ENCODE peak calls at places on chromosomes 6 and 20, in four cellular contexts. U, D, O and Z are unnamed samples.

GRCh38 chr6:82045965-82046756 is 201.4 kb downstream of the IBTK start:
- DNase-seq in U (no peak), O (no peak), D (no peak), Z (no peak)

GRCh38 chr20:32485126-32485769 is 99.9 kb downstream of the NOL4L start:
- DNase-seq in U (peak), D (peak), O (peak), Z (peak)

GRCh38 chr6:134178230-134179044 is 126.0 kb upstream of the SLC2A12 start:
- DNase-seq in O (peak), U (peak), D (peak), Z (peak)

GRCh38 chr20:62823688-62824475 is 7.0 kb downstream of the COL9A3 start:
- DNase-seq in O (no peak), D (no peak), U (no peak), Z (no peak)

GRCh38 chr6:16426241-16426640 is 187.9 kb downstream of the GMPR start:
- DNase-seq in O (no peak), U (no peak), D (no peak), Z (no peak)

GRCh38 chr6:90596967-90597539 is 10.2 kb upstream of the MAP3K7 start:
- DNase-seq in O (no peak), D (no peak), U (no peak), Z (no peak)

GRCh38 chr6:69164564-69165252 is 529.6 kb downstream of the ADGRB3 start:
- DNase-seq in O (no peak), U (no peak), D (no peak), Z (no peak)

GRCh38 chr6:140731741-140732140 is 1357.3 kb upstream of the CITED2 start:
- DNase-seq in D (no peak), O (no peak), U (no peak), Z (no peak)

GRCh38 chr20:40807094-40807623 is 118.1 kb upstream of the MAFB start:
- DNase-seq in O (no peak), U (no peak), D (no peak), Z (no peak)

GRCh38 chr6:101396552-101397173 is 3.2 kb downstream of the GRIK2 start:
- DNase-seq in O (peak), D (no peak), U (peak), Z (no peak)

GRCh38 chr6:156794963-156795362 is 17.8 kb downstream of the ARID1B start:
- DNase-seq in D (no peak), O (no peak), U (no peak), Z (no peak)

GRCh38 chr6:163586888-163587287 is 172.4 kb downstream of the QKI start:
- DNase-seq in U (no peak), D (no peak), O (no peak), Z (no peak)

GRCh38 chr6:35417979-35418661 is 34.0 kb upstream of the FANCE start:
- DNase-seq in U (no peak), O (no peak), D (no peak), Z (no peak)

GRCh38 chr20:42218566-42218965 is 600.4 kb upstream of the CHD6 start:
- DNase-seq in O (no peak), D (no peak), U (no peak), Z (no peak)

GRCh38 chr20:55437778-55438417 is 567.4 kb downstream of the CBLN4 start:
- DNase-seq in O (no peak), U (no peak), D (no peak), Z (no peak)

GRCh38 chr6:3806169-3806922 is 42.8 kb upstream of the FAM50B start:
- DNase-seq in D (no peak), U (no peak), O (peak), Z (no peak)

GRCh38 chr20:48359692-48360337 is 468.0 kb downstream of the PREX1 start:
- DNase-seq in U (peak), O (peak), D (no peak), Z (no peak)

GRCh38 chr6:129605962-129606361 is 104.0 kb downstream of the ARHGAP18 start:
- DNase-seq in U (no peak), O (no peak), D (no peak), Z (no peak)

GRCh38 chr6:138582573-138582972 is 83.3 kb upstream of the NHSL1 start:
- DNase-seq in O (no peak), U (no peak), D (no peak), Z (no peak)

DNA sequence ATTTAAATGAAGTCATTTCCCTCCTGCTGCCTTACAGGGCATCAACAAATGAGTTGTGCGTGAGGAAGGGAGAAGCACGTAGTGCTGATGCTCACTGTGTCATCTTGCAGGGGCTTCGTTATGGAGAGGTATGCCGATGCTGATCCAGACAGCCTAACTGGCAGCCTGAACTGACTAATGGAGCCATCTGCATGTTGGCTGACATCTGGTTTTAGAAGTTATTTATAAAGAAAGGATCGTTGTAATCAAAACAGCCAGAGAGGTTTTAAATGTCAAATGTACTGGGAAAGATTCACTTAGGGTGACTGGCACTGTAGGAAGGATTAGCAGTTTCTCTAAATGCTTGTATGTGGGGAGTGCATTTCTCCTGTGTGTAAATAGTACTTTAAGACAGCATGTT is 54.6 kb downstream of the FARS2 start:
- DNase-seq in U (no peak), O (no peak), D (no peak), Z (no peak)
- TF ChIP-seq REST in U (no peak), O (no peak), D (no peak), Z (no peak)

GRCh38 chr6:41002168-41002567 is 36.9 kb downstream of the UNC5CL start:
- DNase-seq in D (no peak), U (no peak), O (no peak), Z (no peak)
- TF ChIP-seq TCF7L2 in D (no peak), U (no peak), O (no peak), Z (no peak)

DNA sequence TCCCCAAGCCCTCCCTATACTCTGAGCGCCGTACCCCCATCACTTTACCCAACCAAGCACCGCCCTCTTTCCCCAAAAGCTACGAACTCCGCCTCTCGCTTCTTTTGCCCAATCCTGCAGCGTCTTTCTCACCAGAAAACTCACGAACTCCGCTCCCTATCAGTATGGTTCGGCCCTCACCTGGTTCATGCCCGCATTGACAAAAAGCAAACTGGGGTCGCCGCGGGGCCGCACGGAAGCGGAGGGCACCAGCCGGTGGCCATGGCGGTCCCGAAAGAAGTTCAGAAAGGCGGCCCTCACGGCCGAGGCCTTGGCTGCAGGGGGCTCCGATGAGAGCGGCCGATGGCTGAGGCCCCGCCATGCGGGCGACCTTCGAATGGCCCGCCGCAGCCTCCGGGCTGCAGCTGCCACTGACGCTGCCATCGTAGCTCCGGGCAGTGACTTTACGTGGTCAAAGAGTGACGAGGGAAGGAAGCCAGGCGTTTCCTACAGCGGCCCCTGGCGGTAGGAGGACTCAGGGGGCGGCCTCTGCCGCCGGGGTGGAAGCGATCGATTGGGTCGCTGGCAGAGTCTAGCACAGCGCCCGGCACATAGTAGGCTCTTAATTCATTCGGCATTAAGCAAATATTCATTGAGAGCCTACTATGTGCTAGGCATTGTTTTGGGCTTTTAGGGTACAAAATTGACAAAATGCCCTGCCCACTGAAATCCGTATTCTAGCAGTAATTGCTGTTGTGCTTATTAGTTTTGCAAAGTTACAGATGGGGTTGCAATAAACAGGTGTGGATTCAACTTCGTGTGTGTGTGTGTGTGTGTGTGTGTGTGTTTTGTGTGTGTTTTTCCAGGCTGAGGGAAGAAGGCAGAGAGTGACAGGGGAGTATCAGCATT is at the start of gene AARS2:
- DNase-seq in O (peak), D (peak), U (peak), Z (peak)
- TF ChIP-seq REST in O (peak), D (no peak), U (peak), Z (peak)

DNA sequence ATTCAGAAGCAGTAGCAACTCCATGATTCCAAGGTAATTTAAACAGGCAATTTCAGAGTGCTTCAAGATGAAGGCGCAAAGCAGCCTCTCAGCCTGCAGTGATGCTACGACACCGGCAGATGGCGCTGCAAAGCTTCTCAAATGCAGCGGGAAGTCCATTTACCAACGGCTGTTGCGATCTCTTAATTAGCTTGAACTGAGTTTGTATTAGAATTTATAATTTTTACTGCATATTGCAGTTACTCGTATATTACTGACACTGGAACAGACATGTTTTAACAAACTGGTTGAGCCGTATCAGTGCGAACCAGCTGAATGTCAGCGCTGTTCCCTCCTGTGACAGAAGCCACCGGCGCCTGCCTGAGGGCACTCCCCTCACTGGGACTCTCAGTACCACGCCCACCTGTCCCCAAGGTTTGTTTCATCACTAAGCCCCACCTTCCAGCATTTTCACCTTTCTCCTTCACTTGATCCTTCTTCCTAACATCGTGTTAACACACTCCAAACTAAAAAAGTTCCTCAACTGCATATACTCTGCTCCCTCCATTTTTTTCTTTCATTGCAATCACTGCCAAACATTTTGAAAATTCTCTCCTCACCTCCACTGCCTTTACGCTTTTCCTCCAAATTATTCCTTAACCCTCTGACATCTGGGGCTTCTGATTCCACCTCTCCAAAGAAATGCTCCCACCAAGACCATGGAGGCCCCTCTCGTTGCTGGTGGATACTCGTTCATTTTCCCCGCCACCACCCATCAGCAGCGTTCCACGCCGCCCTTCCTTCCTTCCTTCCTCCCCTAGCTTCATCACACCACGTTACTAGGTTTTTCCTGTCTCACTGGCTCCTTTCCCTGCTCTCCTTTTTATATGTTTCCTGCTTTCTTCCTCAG is 14.5 kb downstream of the GNL1 start:
- DNase-seq in O (peak), U (peak), D (peak), Z (peak)
- TF ChIP-seq TCF7L2 in O (no peak), U (no peak), D (no peak), Z (no peak)

GRCh38 chr6:79546186-79546585 is 9.0 kb upstream of the LCA5 start:
- DNase-seq in D (no peak), O (no peak), U (no peak), Z (no peak)

GRCh38 chr6:79544299-79544927 is 7.2 kb upstream of the LCA5 start:
- DNase-seq in O (no peak), D (no peak), U (peak), Z (no peak)

GRCh38 chr6:79543886-79544285 is 6.7 kb upstream of the LCA5 start:
- DNase-seq in U (no peak), O (no peak), D (no peak), Z (no peak)

GRCh38 chr6:79543411-79543810 is 6.2 kb upstream of the LCA5 start:
- DNase-seq in U (no peak), D (no peak), O (no peak), Z (no peak)

GRCh38 chr6:79544939-79545450 is 7.8 kb upstream of the LCA5 start:
- DNase-seq in U (peak), O (peak), D (peak), Z (peak)
- TF ChIP-seq REST in U (no peak), O (no peak), D (no peak), Z (no peak)

GRCh38 chr6:21587182-21587924 is 6.2 kb upstream of the SOX4 start:
- DNase-seq in O (peak), U (no peak), D (peak), Z (no peak)
- TF ChIP-seq TCF7L2 in O (no peak), U (no peak), D (no peak), Z (peak)

GRCh38 chr6:20444786-20445271 is 43.1 kb downstream of the E2F3 start:
- DNase-seq in O (no peak), D (no peak), U (peak), Z (no peak)

GRCh38 chr6:20447157-20447556 is 45.5 kb downstream of the E2F3 start:
- DNase-seq in U (no peak), D (no peak), O (no peak), Z (no peak)

GRCh38 chr6:20454201-20454824 is 52.6 kb downstream of the E2F3 start:
- DNase-seq in U (peak), D (no peak), O (no peak), Z (no peak)

GRCh38 chr6:20447581-20448132 is 46.0 kb downstream of the E2F3 start:
- DNase-seq in U (no peak), D (no peak), O (no peak), Z (no peak)

GRCh38 chr6:20448828-20449227 is 47.1 kb downstream of the E2F3 start:
- DNase-seq in U (no peak), O (peak), D (no peak), Z (no peak)
- TF ChIP-seq REST in U (no peak), O (no peak), D (no peak), Z (no peak)